ENCODE peak calls at places on chromosome 2, in ten cellular contexts. R is psoas muscle, K is left ventricle myocardium inferior, M is PC-3, I is stomach, L is upper lobe of right lung, B is astrocyte, S is uterus, Q is body of pancreas, V is sigmoid colon. A is an unnamed sample.

GRCh38 chr2:70304501-70304900 is 2.6 kb upstream of the FAM136A start:
- DNase-seq in R (no peak), K (no peak), M (no peak), I (no peak), L (no peak), B (no peak), S (no peak), Q (no peak), V (no peak), A (no peak)

GRCh38 chr2:134282638-134283400 is 28.9 kb downstream of the MGAT5 start:
- DNase-seq in R (no peak), K (no peak), M (no peak), I (no peak), L (no peak), B (no peak), S (no peak), Q (no peak), V (no peak), A (no peak)

GRCh38 chr2:232928564-232929302 is 58.7 kb downstream of the SNORC start:
- DNase-seq in R (no peak), K (no peak), M (no peak), I (no peak), L (no peak), B (no peak), S (no peak), Q (no peak), V (no peak), A (no peak)

GRCh38 chr2:134845028-134845427 is 6.6 kb downstream of the ACMSD start:
- DNase-seq in R (no peak), K (no peak), M (no peak), I (no peak), L (no peak), B (no peak), S (no peak), Q (no peak), V (no peak), A (no peak)

GRCh38 chr2:236240228-236240990 is 23.8 kb downstream of the ASB18 start:
- DNase-seq in R (peak), K (peak), M (no peak), I (no peak), L (no peak), B (peak), S (no peak), Q (peak), V (no peak), A (peak)

GRCh38 chr2:226466124-226466523 is 333.5 kb downstream of the IRS1 start:
- DNase-seq in R (no peak), K (no peak), M (no peak), I (no peak), L (no peak), B (no peak), S (no peak), Q (no peak), V (no peak), A (no peak)

GRCh38 chr2:25596506-25596905 is 76.9 kb downstream of the DTNB start:
- DNase-seq in R (no peak), K (no peak), M (no peak), I (no peak), L (no peak), B (peak), S (no peak), Q (no peak), V (no peak), A (no peak)

GRCh38 chr2:70785137-70785911 is 5.1 kb downstream of the FIGLA start:
- DNase-seq in R (no peak), K (no peak), M (peak), I (no peak), L (no peak), B (peak), S (no peak), Q (no peak), V (no peak), A (peak)

GRCh38 chr2:63631501-63631900 is 42.7 kb downstream of the MDH1 start:
- DNase-seq in R (no peak), K (no peak), M (no peak), I (no peak), L (no peak), B (no peak), S (no peak), Q (no peak), V (no peak), A (no peak)

GRCh38 chr2:105417789-105418475 is 19.1 kb upstream of the FHL2 start:
- DNase-seq in R (no peak), K (no peak), M (peak), I (no peak), L (no peak), B (peak), S (no peak), Q (no peak), V (no peak), A (no peak)

GRCh38 chr2:190528521-190529001 is 6.0 kb downstream of the NEMP2 start:
- DNase-seq in R (no peak), K (no peak), M (no peak), I (no peak), L (no peak), B (peak), S (no peak), Q (no peak), V (no peak), A (no peak)

GRCh38 chr2:196233033-196233807 is 61.8 kb upstream of the STK17B start:
- DNase-seq in R (peak), K (no peak), M (peak), I (peak), L (no peak), B (peak), S (no peak), Q (peak), V (peak), A (peak)

GRCh38 chr2:240513544-240514287 is 44.1 kb downstream of the ANKMY1 start:
- DNase-seq in R (peak), K (peak), M (peak), I (peak), L (peak), B (peak), S (peak), Q (peak), V (peak), A (peak)

GRCh38 chr2:121974919-121975654 is 219.6 kb downstream of the TSN start:
- DNase-seq in R (peak), K (peak), M (peak), I (peak), L (no peak), B (peak), S (peak), Q (peak), V (no peak), A (peak)

GRCh38 chr2:16626497-16626896 is 39.1 kb downstream of the CYRIA start:
- DNase-seq in R (peak), K (no peak), M (no peak), I (no peak), L (no peak), B (peak), S (peak), Q (no peak), V (no peak), A (peak)

GRCh38 chr2:57936216-57936615 is 110.4 kb upstream of the VRK2 start:
- DNase-seq in R (no peak), K (no peak), M (no peak), I (no peak), L (no peak), B (peak), S (no peak), Q (no peak), V (no peak), A (no peak)

GRCh38 chr2:30230479-30230854 is 867 bp upstream of the LBH start:
- DNase-seq in R (no peak), K (peak), M (no peak), I (no peak), L (no peak), B (no peak), S (peak), Q (no peak), V (peak), A (peak)

GRCh38 chr2:241109210-241110088 is 7.4 kb upstream of the MTERF4 start:
- DNase-seq in R (no peak), K (no peak), M (no peak), I (no peak), L (no peak), B (no peak), S (no peak), Q (no peak), V (peak), A (no peak)

GRCh38 chr2:134234535-134234934 is 19.3 kb upstream of the MGAT5 start:
- DNase-seq in R (no peak), K (no peak), M (no peak), I (peak), L (no peak), B (no peak), S (no peak), Q (peak), V (no peak), A (no peak)

GRCh38 chr2:241746084-241746483 is 11.7 kb downstream of the D2HGDH start:
- DNase-seq in R (no peak), K (no peak), M (no peak), I (no peak), L (no peak), B (no peak), S (no peak), Q (no peak), V (no peak), A (no peak)

GRCh38 chr2:172931923-172932520 is 143.6 kb upstream of the MAP3K20 start:
- DNase-seq in R (peak), K (peak), M (peak), I (peak), L (no peak), B (peak), S (peak), Q (peak), V (peak), A (peak)

GRCh38 chr2:173898178-173898668 is 67.0 kb downstream of the SP3 start:
- DNase-seq in R (no peak), K (no peak), M (no peak), I (no peak), L (no peak), B (no peak), S (no peak), Q (no peak), V (no peak), A (no peak)

GRCh38 chr2:40329739-40330047 is 122.2 kb downstream of the SLC8A1 start:
- DNase-seq in R (no peak), K (no peak), M (no peak), I (no peak), L (no peak), B (no peak), S (peak), Q (no peak), V (peak), A (no peak)

GRCh38 chr2:72132981-72133720 is 14.5 kb downstream of the CYP26B1 start:
- DNase-seq in R (no peak), K (no peak), M (no peak), I (no peak), L (peak), B (no peak), S (peak), Q (no peak), V (peak), A (no peak)

GRCh38 chr2:36567711-36568408 is 30.1 kb downstream of the FEZ2 start:
- DNase-seq in R (no peak), K (no peak), M (peak), I (no peak), L (no peak), B (no peak), S (no peak), Q (no peak), V (no peak), A (no peak)

GRCh38 chr2:135840601-135841000 is 3.6 kb upstream of the LCT start:
- DNase-seq in R (no peak), K (no peak), M (no peak), I (no peak), L (no peak), B (no peak), S (no peak), Q (no peak), V (no peak), A (peak)

GRCh38 chr2:23662941-23663729 is 263.8 kb downstream of the ATAD2B start:
- DNase-seq in R (peak), K (no peak), M (no peak), I (no peak), L (no peak), B (no peak), S (peak), Q (no peak), V (peak), A (no peak)

GRCh38 chr2:130370490-130370889 is 14.6 kb downstream of the PTPN18 start:
- DNase-seq in R (no peak), K (no peak), M (no peak), I (no peak), L (no peak), B (no peak), S (no peak), Q (no peak), V (peak), A (no peak)

GRCh38 chr2:242013771-242014170 is 144.2 kb downstream of the RTP5 start:
- DNase-seq in R (no peak), K (no peak), M (no peak), I (no peak), L (no peak), B (no peak), S (peak), Q (no peak), V (no peak), A (no peak)

GRCh38 chr2:118864207-118864606 is 16.8 kb upstream of the EN1 start:
- DNase-seq in R (no peak), K (no peak), M (no peak), I (no peak), L (peak), B (no peak), S (no peak), Q (no peak), V (no peak), A (no peak)

GRCh38 chr2:40690036-40690435 is 238.1 kb upstream of the SLC8A1 start:
- DNase-seq in R (no peak), K (no peak), M (no peak), I (no peak), L (no peak), B (no peak), S (no peak), Q (no peak), V (no peak), A (no peak)

GRCh38 chr2:112811841-112812306 is 24.7 kb downstream of the IL1B start:
- DNase-seq in R (no peak), K (no peak), M (peak), I (no peak), L (no peak), B (peak), S (no peak), Q (no peak), V (no peak), A (peak)

DNA sequence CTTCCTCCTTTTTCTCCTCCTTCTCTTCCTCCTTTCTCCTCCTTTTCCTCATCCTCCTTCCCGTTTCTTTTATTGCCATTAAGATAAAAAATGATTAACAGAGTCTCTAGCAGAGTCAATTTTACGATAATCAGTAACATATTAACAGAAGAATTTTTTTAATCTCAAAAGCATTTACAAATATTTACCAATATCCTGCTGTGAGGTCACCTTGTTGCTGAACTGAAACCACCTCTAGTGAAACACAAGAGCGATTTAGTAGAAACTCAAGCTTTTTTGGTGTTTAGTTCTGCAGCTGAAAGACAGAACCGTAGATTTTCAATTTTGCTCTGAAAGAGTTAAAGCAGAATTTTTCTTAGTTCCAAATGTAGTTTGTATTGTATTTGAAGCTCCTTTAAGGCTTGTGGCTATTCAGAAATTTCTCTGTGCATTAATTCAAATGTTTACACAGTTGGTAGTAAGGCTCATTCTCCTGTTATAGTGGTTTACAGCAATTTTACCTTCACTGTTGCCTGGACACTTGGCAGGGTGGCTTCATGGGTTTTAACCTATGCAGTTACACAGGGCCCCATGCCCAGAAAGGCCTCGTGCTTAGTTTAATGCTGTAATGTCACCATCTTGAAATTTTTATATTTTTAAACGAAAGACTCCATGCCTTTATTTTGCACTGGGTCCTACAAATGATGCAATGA is 1106.6 kb upstream of the FAM98A start:
- DNase-seq in R (no peak), K (no peak), M (no peak), I (no peak), L (no peak), B (no peak), S (no peak), Q (no peak), V (no peak), A (no peak)
- H3K27ac ChIP-seq in R (no peak), K (no peak), M (no peak), I (no peak), L (no peak), B (no peak), S (no peak), Q (peak), V (no peak), A (no peak)

GRCh38 chr2:49255325-49256023 is 101.2 kb upstream of the FSHR start:
- DNase-seq in R (no peak), K (no peak), M (peak), I (no peak), L (no peak), B (no peak), S (no peak), Q (no peak), V (no peak), A (no peak)
- TF ChIP-seq CTCF in R (no peak), K (peak), M (peak), I (no peak), L (peak), B (no peak), S (no peak), Q (no peak), V (no peak), A (no peak)

GRCh38 chr2:170141865-170142264 is 36.1 kb upstream of the MYO3B start:
- DNase-seq in R (no peak), K (no peak), M (no peak), I (no peak), L (no peak), B (no peak), S (no peak), Q (no peak), V (no peak), A (no peak)
- H3K4me3 ChIP-seq in R (no peak), K (no peak), M (no peak), I (no peak), L (no peak), B (no peak), S (no peak), Q (no peak), V (no peak), A (no peak)

DNA sequence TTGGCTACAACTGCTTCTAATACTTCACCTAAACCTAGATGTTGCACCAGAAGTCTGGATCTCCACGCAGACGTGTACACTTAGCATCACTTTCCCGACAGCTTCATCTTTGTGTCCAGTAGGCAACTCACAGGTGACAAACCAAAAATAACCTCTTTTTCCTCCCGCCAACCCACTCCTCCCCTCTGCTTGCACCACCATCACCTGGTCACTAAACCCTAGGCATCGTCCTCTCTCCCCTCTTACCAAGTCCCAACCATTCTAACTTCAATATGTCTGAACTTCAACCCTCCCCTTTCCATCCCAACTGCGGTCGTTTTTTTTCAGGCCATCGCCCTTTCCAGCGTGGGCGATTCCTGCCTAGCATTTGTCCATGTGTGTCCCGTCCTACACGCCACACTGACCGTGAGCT is 413 bp upstream of the CHMP3 start:
- DNase-seq in R (peak), K (no peak), M (no peak), I (no peak), L (no peak), B (no peak), S (no peak), Q (no peak), V (no peak), A (no peak)
- H3K27ac ChIP-seq in R (peak), K (peak), M (no peak), I (peak), L (peak), B (peak), S (peak), Q (peak), V (peak), A (peak)

GRCh38 chr2:216687646-216688045 is 7.7 kb downstream of the IGFBP5 start:
- DNase-seq in R (no peak), K (no peak), M (no peak), I (no peak), L (peak), B (no peak), S (peak), Q (no peak), V (peak), A (no peak)
- TF ChIP-seq CTCF in R (peak), K (peak), M (peak), I (no peak), L (peak), B (peak), S (peak), Q (no peak), V (peak), A (peak)

GRCh38 chr2:147399011-147399410 is 445.8 kb upstream of the ACVR2A start:
- DNase-seq in R (no peak), K (no peak), M (no peak), I (no peak), L (no peak), B (no peak), S (no peak), Q (no peak), V (no peak), A (no peak)

GRCh38 chr2:147390475-147390874 is 454.4 kb upstream of the ACVR2A start:
- DNase-seq in R (no peak), K (no peak), M (no peak), I (no peak), L (no peak), B (no peak), S (no peak), Q (no peak), V (no peak), A (no peak)

GRCh38 chr2:147396890-147397289 is 447.9 kb upstream of the ACVR2A start:
- DNase-seq in R (no peak), K (no peak), M (no peak), I (no peak), L (no peak), B (no peak), S (no peak), Q (no peak), V (no peak), A (no peak)

GRCh38 chr2:147398301-147398700 is 446.5 kb upstream of the ACVR2A start:
- DNase-seq in R (no peak), K (no peak), M (no peak), I (no peak), L (no peak), B (no peak), S (no peak), Q (no peak), V (no peak), A (no peak)

DNA sequence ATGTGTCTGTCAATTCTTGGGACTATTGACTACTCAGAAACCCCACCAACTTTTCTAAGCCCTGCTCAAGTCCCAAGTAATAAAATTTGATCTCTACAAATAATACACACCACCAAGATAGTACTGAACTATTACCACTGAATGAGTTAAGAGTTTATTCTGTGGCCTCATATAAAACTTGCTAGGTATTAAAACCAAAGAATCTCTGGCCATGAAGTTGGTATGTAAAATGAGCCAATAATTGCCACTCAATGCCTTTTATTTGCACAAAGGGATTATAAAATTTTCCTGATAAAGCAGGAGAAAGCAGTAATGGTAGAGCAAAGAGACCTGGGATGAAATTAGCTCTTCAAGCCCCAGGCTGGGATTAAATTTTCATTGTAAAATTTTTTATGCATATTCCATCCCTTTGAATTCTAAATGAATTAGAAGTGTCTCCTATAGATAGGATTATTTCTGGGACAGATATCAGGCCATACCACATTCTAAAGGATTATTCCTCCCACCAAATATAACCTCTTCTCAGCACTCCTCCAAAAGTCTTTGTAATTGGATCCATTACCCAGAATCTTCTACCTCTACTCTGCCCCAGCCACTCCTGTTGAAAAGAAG is 450.5 kb upstream of the ACVR2A start:
- DNase-seq in R (no peak), K (no peak), M (no peak), I (no peak), L (no peak), B (no peak), S (no peak), Q (no peak), V (no peak), A (no peak)
- H3K4me3 ChIP-seq in R (no peak), K (no peak), M (no peak), I (no peak), L (no peak), B (no peak), S (no peak), Q (no peak), V (no peak), A (no peak)

GRCh38 chr2:159714586-159714930 is 2.3 kb downstream of the MARCHF7 start:
- DNase-seq in R (no peak), K (no peak), M (no peak), I (no peak), L (no peak), B (no peak), S (no peak), Q (no peak), V (no peak), A (no peak)
- H3K27ac ChIP-seq in R (peak), K (peak), M (peak), I (peak), L (no peak), B (peak), S (no peak), Q (no peak), V (no peak), A (peak)

DNA sequence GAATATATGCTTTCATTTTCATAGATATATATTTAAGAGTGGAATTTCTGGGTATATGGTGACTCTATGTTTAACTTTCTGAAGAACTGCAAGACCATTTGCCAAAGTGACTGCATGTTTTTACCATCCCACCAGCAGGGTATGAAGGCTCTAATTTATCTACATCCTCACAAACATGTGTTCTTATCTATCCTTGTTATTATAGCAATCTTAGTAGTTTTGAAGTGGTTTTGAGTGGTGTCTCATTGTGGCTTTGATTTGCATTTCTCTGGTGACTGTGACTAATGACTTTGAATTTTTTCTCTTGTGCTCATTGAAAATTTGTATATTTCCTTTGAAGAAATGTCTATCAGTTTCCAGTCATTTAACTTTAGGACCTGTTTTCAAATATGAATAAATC is 310.2 kb upstream of the NRP2 start:
- DNase-seq in R (no peak), K (no peak), M (no peak), I (no peak), L (no peak), B (peak), S (no peak), Q (no peak), V (no peak), A (peak)
- TF ChIP-seq CTCF in R (no peak), K (no peak), M (no peak), I (no peak), L (no peak), B (peak), S (no peak), Q (no peak), V (no peak), A (peak)